ENCODE peak calls at places on chromosomes 1 and 21, in six cellular contexts. T is LNCaP clone FGC, X is Kasumi-1, O is iris pigment epithelial cell, M is SW 1271, D is HTR-8/SVneo. Z is an unnamed sample.

GRCh38 chr1:163796394-163796821 is 474.7 kb downstream of the NUF2 start:
- DNase-seq in O (peak; percentile 77), T (peak; percentile 32), X (no peak), D (no peak), M (no peak), Z (no peak)

GRCh38 chr21:32382108-32382601 is 10.7 kb downstream of the URB1 start:
- DNase-seq in T (no peak), X (no peak), D (peak; percentile 20), M (no peak), O (peak; percentile 73), Z (no peak)

GRCh38 chr1:50426702-50427085 is 3.5 kb upstream of the DMRTA2 start:
- DNase-seq in M (no peak), X (no peak), O (no peak), D (no peak), T (no peak), Z (no peak)

GRCh38 chr1:54345116-54345515 is 61.1 kb downstream of the SSBP3 start:
- DNase-seq in M (no peak), X (no peak), T (peak; percentile 50), O (no peak), D (no peak), Z (no peak)

GRCh38 chr1:42674682-42675081 is 7.5 kb upstream of the YBX1 start:
- DNase-seq in T (peak; percentile 74), O (no peak), D (no peak), X (no peak), M (no peak), Z (no peak)

GRCh38 chr1:147080013-147080661 is 92.1 kb downstream of the PRKAB2 start:
- DNase-seq in T (no peak), D (no peak), X (peak; percentile 35), O (peak; percentile 7), M (no peak), Z (no peak)

GRCh38 chr21:41601573-41602371 is 93.8 kb upstream of the TMPRSS2 start:
- DNase-seq in O (peak; percentile 3), X (no peak), T (no peak), D (no peak), M (no peak), Z (no peak)

GRCh38 chr1:234250747-234251146 is 122.5 kb upstream of the COA6 start:
- DNase-seq in T (no peak), X (no peak), M (no peak), D (no peak), O (no peak), Z (no peak)

GRCh38 chr1:228375578-228376261 is 30.9 kb downstream of the TRIM11 start:
- DNase-seq in O (no peak), D (no peak), T (no peak), M (no peak), X (no peak), Z (no peak)

GRCh38 chr1:241532864-241533263 is 686 bp downstream of the KMO start:
- DNase-seq in X (no peak), D (no peak), O (no peak), T (no peak), M (no peak), Z (peak; percentile 19)

GRCh38 chr1:26949266-26949925 is 10.9 kb downstream of the KDF1 start:
- DNase-seq in X (no peak), O (no peak), M (no peak), D (no peak), T (no peak), Z (no peak)

GRCh38 chr1:232486006-232486405 is 143.9 kb downstream of the SIPA1L2 start:
- DNase-seq in D (no peak), M (no peak), O (peak; percentile 18), T (no peak), X (no peak), Z (no peak)

GRCh38 chr1:9629445-9630201 is 21.9 kb upstream of the PIK3CD start:
- DNase-seq in T (no peak), X (peak; percentile 93), M (no peak), D (no peak), O (no peak), Z (peak; percentile 83)

GRCh38 chr1:218409946-218410510 is 64.9 kb downstream of the TGFB2 start:
- DNase-seq in X (no peak), D (no peak), O (peak; percentile 46), T (no peak), M (no peak), Z (no peak)

GRCh38 chr1:41629571-41629970 is 145.1 kb upstream of the EDN2 start:
- DNase-seq in X (no peak), T (no peak), M (no peak), D (no peak), O (peak; percentile 74), Z (no peak)

GRCh38 chr1:201540846-201541735 is 2.2 kb downstream of the NAV1 start:
- DNase-seq in D (no peak), X (no peak), T (no peak), M (no peak), O (no peak), Z (peak; percentile 48)

GRCh38 chr1:247335871-247336270 is 4.2 kb upstream of the ZNF496 start:
- DNase-seq in O (no peak), D (no peak), M (no peak), T (no peak), X (no peak), Z (no peak)

GRCh38 chr1:17557986-17558385 is 18.5 kb downstream of the ARHGEF10L start:
- DNase-seq in T (no peak), O (no peak), M (no peak), D (no peak), X (no peak), Z (no peak)

GRCh38 chr21:35559881-35560280 is 500.4 kb downstream of the SETD4 start:
- DNase-seq in X (no peak), D (no peak), M (no peak), O (peak; percentile 69), T (no peak), Z (no peak)

GRCh38 chr1:161021959-161022332 is 994 bp upstream of the F11R start:
- DNase-seq in X (no peak), T (no peak), O (no peak), M (no peak), D (no peak), Z (no peak)

GRCh38 chr21:38242036-38242435 is 14.8 kb upstream of the KCNJ15 start:
- DNase-seq in T (no peak), O (no peak), M (no peak), X (no peak), D (no peak), Z (no peak)

GRCh38 chr1:25804964-25805862 is 5.2 kb downstream of the SELENON start:
- DNase-seq in X (no peak), M (no peak), T (no peak), D (no peak), O (no peak), Z (no peak)

GRCh38 chr1:115430717-115431116 is 92.7 kb upstream of the NGF start:
- DNase-seq in X (no peak), D (peak; percentile 69), O (peak; percentile 96), M (peak; percentile 59), T (peak; percentile 17), Z (no peak)

GRCh38 chr1:1388078-1388472 is 11.1 kb downstream of the CCNL2 start:
- DNase-seq in X (no peak), M (no peak), T (no peak), D (no peak), O (no peak), Z (no peak)

GRCh38 chr1:7538033-7538432 is 233.1 kb upstream of the VAMP3 start:
- DNase-seq in D (no peak), T (no peak), X (no peak), M (no peak), O (peak; percentile 61), Z (no peak)

GRCh38 chr1:203493901-203494300 is at the start of gene OPTC:
- DNase-seq in X (no peak), M (no peak), D (no peak), T (no peak), O (no peak), Z (no peak)